ENCODE peak calls at places on chromosome 11, in eight cellular contexts. F, J, U, N, X, R, S and H are unnamed samples.

GRCh38 chr11:44684886-44685285 is 41.9 kb upstream of the TSPAN18 start:
- DNase-seq in F (no peak), J (no peak), U (no peak), N (no peak), X (no peak), R (no peak), S (no peak), H (no peak)

GRCh38 chr11:72119188-72119587 is 6.7 kb upstream of the ANAPC15 start:
- DNase-seq in F (peak; percentile 72), J (no peak), U (no peak), N (no peak), X (no peak), R (no peak), S (no peak), H (no peak)

GRCh38 chr11:15878756-15879155 is 477.6 kb downstream of the SOX6 start:
- DNase-seq in F (no peak), J (no peak), U (no peak), N (no peak), X (no peak), R (no peak), S (no peak), H (no peak)

GRCh38 chr11:47991266-47991830 is 11.0 kb downstream of the PTPRJ start:
- DNase-seq in F (no peak), J (peak; percentile 73), U (no peak), N (no peak), X (peak; percentile 71), R (no peak), S (peak; percentile 78), H (peak; percentile 85)

GRCh38 chr11:114430290-114430689 is 9.0 kb upstream of the REXO2 start:
- DNase-seq in F (no peak), J (no peak), U (no peak), N (no peak), X (no peak), R (no peak), S (no peak), H (no peak)

GRCh38 chr11:101323997-101324396 is 194.4 kb upstream of the PGR start:
- DNase-seq in F (no peak), J (no peak), U (no peak), N (no peak), X (no peak), R (no peak), S (no peak), H (no peak)

GRCh38 chr11:64870176-64870892 is 8.1 kb downstream of the EHD1 start:
- DNase-seq in F (peak; percentile 22), J (no peak), U (no peak), N (peak; percentile 58), X (no peak), R (no peak), S (no peak), H (peak; percentile 83)

GRCh38 chr11:47186937-47187681 is 875 bp upstream of the PACSIN3 start:
- DNase-seq in F (no peak), J (no peak), U (peak; percentile 55), N (peak; percentile 36), X (no peak), R (no peak), S (peak; percentile 79), H (no peak)

GRCh38 chr11:23201936-23202522 is 341.8 kb upstream of the CCDC179 start:
- DNase-seq in F (no peak), J (no peak), U (no peak), N (no peak), X (no peak), R (no peak), S (no peak), H (no peak)

GRCh38 chr11:121965330-121965729 is 150.7 kb downstream of the BLID start:
- DNase-seq in F (no peak), J (no peak), U (no peak), N (peak; percentile 79), X (no peak), R (no peak), S (no peak), H (no peak)

GRCh38 chr11:113884361-113884836 is 9.0 kb upstream of the USP28 start:
- DNase-seq in F (no peak), J (no peak), U (no peak), N (peak; percentile 33), X (no peak), R (no peak), S (no peak), H (no peak)

GRCh38 chr11:19673924-19674390 is 38.7 kb upstream of the NAV2 start:
- DNase-seq in F (no peak), J (no peak), U (no peak), N (no peak), X (no peak), R (no peak), S (peak; percentile 86), H (no peak)

GRCh38 chr11:66843776-66844495 is 695 bp downstream of the RCE1 start:
- DNase-seq in F (no peak), J (no peak), U (no peak), N (no peak), X (no peak), R (no peak), S (no peak), H (no peak)

GRCh38 chr11:120017582-120017981 is 120.3 kb downstream of the TRIM29 start:
- DNase-seq in F (no peak), J (peak; percentile 38), U (no peak), N (no peak), X (no peak), R (no peak), S (peak; percentile 43), H (no peak)

GRCh38 chr11:75468534-75469340 is 35.7 kb upstream of the KLHL35 start:
- DNase-seq in F (no peak), J (no peak), U (no peak), N (peak; percentile 72), X (no peak), R (no peak), S (peak; percentile 81), H (no peak)

GRCh38 chr11:35303596-35304392 is 115.6 kb downstream of the SLC1A2 start:
- DNase-seq in F (peak; percentile 59), J (no peak), U (no peak), N (peak; percentile 11), X (peak; percentile 14), R (no peak), S (no peak), H (no peak)

GRCh38 chr11:124748481-124749338 is 3.3 kb downstream of the VSIG2 start:
- DNase-seq in F (no peak), J (no peak), U (no peak), N (no peak), X (no peak), R (no peak), S (no peak), H (peak; percentile 71)

GRCh38 chr11:1694064-1694845 is 2.7 kb upstream of the KRTAP5-6 start:
- DNase-seq in F (peak; percentile 71), J (peak; percentile 66), U (peak; percentile 98), N (peak; percentile 48), X (peak; percentile 61), R (peak; percentile 83), S (peak; percentile 94), H (peak; percentile 49)

GRCh38 chr11:42066113-42066512 is 606.7 kb upstream of the LRRC4C start:
- DNase-seq in F (no peak), J (no peak), U (no peak), N (peak; percentile 71), X (peak; percentile 62), R (no peak), S (no peak), H (peak; percentile 46)

GRCh38 chr11:73129198-73129597 is 12.9 kb downstream of the FCHSD2 start:
- DNase-seq in F (no peak), J (no peak), U (no peak), N (no peak), X (no peak), R (no peak), S (no peak), H (no peak)